ENCODE peak calls at places on chromosomes 2 and 18, in nine cellular contexts. A is aorta; W is adrenal gland; F is neural progenitor cell; V is endodermal cell; Q is IMR-90; B is effector memory CD4-positive, alpha-beta T cell; U is upper lobe of left lung; M is neuronal stem cell. L is an unnamed sample.

GRCh38 chr2:221104391-221104811 is 467.7 kb downstream of the EPHA4 start:
- DNase-seq in A (peak; percentile 90), W (peak; percentile 57), F (peak; percentile 36), V (peak; percentile 77), Q (peak; percentile 64), B (no peak), U (peak; percentile 47), M (no peak), L (no peak)

GRCh38 chr18:5630057-5630765 is 86.4 kb upstream of the EPB41L3 start:
- DNase-seq in A (peak; percentile 90), W (peak; percentile 88), F (peak; percentile 93), V (peak; percentile 95), Q (peak; percentile 41), B (no peak), U (peak; percentile 96), M (peak; percentile 77), L (no peak)

GRCh38 chr2:119008108-119008507 is 66.1 kb downstream of the MARCO start:
- DNase-seq in A (no peak), W (no peak), F (no peak), V (no peak), Q (no peak), B (no peak), U (no peak), M (no peak), L (no peak)

GRCh38 chr2:83081835-83082522 is 1377.1 kb downstream of the SUCLG1 start:
- DNase-seq in A (no peak), W (peak; percentile 58), F (no peak), V (no peak), Q (peak; percentile 65), B (no peak), U (no peak), M (no peak), L (no peak)

GRCh38 chr18:77105680-77106079 is 26.9 kb downstream of the MBP start:
- DNase-seq in A (no peak), W (no peak), F (no peak), V (no peak), Q (no peak), B (no peak), U (no peak), M (no peak), L (no peak)

GRCh38 chr2:27854224-27854623 is 36.0 kb downstream of the RBKS start:
- DNase-seq in A (no peak), W (no peak), F (no peak), V (no peak), Q (no peak), B (no peak), U (no peak), M (no peak), L (no peak)

GRCh38 chr2:148526509-148527346 is 117.8 kb upstream of the EPC2 start:
- DNase-seq in A (no peak), W (no peak), F (no peak), V (no peak), Q (no peak), B (no peak), U (no peak), M (no peak), L (no peak)

GRCh38 chr2:238462782-238463396 is 36.2 kb downstream of the ASB1 start:
- DNase-seq in A (no peak), W (no peak), F (peak; percentile 48), V (no peak), Q (peak; percentile 58), B (no peak), U (no peak), M (no peak), L (no peak)

GRCh38 chr2:88451647-88452150 is 794 bp downstream of the FOXI3 start:
- DNase-seq in A (no peak), W (no peak), F (no peak), V (peak; percentile 83), Q (no peak), B (no peak), U (peak; percentile 83), M (peak; percentile 38), L (no peak)

GRCh38 chr2:40716879-40717278 is 265.0 kb upstream of the SLC8A1 start:
- DNase-seq in A (no peak), W (no peak), F (no peak), V (no peak), Q (peak; percentile 81), B (no peak), U (no peak), M (no peak), L (no peak)

GRCh38 chr2:13009027-13009426 is 292.3 kb downstream of the TRIB2 start:
- DNase-seq in A (no peak), W (no peak), F (no peak), V (no peak), Q (peak; percentile 33), B (no peak), U (no peak), M (no peak), L (no peak)

GRCh38 chr2:16614314-16614860 is 51.2 kb downstream of the CYRIA start:
- DNase-seq in A (no peak), W (peak; percentile 78), F (no peak), V (no peak), Q (peak; percentile 55), B (no peak), U (no peak), M (no peak), L (no peak)

GRCh38 chr2:231294116-231294515 is 95.7 kb downstream of the ARMC9 start:
- DNase-seq in A (no peak), W (peak; percentile 47), F (no peak), V (peak; percentile 31), Q (no peak), B (no peak), U (no peak), M (no peak), L (no peak)

GRCh38 chr2:233153146-233153798 is 93.1 kb downstream of the INPP5D start:
- DNase-seq in A (no peak), W (no peak), F (no peak), V (no peak), Q (no peak), B (no peak), U (no peak), M (no peak), L (no peak)

DNA sequence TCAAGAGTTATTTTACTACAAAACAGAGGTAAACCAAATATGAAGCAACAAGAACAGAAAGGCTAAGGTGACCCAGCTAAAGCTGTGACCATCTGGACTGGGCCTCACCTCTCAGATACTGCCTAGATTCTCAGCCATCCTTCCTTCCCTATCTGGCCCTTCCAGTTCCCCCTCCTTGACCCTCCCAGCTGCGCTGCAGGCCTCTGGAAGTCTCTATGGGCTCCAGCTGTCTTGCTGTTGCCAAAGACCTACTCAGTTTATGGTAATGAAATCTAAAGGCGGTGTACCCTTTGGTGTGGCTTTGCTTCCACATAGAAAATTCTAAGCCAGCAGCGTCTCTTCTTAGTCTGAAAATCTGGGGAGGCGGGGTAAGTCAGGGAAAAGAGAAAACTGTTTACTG is 55.7 kb downstream of the ARHGEF33 start:
- DNase-seq in A (no peak), W (no peak), F (no peak), V (no peak), Q (no peak), B (no peak), U (no peak), M (no peak), L (no peak)
- H3K27ac ChIP-seq in A (no peak overlapping the region), W (no peak overlapping the region), F (no peak overlapping the region), V (no peak overlapping the region), Q (no peak overlapping the region), B (no peak overlapping the region), U (no peak overlapping the region), M (no peak overlapping the region), L (no peak overlapping the region)

GRCh38 chr2:183079335-183079775 is 808 bp downstream of the DUSP19 start:
- DNase-seq in A (no peak), W (no peak), F (no peak), V (no peak), Q (no peak), B (no peak), U (no peak), M (no peak), L (no peak)
- H3K4me3 ChIP-seq in A (peak overlapping the region; percentile 94), W (peak overlapping the region; percentile 76), F (peak overlapping the region; percentile 61), V (no peak overlapping the region), Q (peak overlapping the region; percentile 74), B (peak overlapping the region; percentile 80), U (peak overlapping the region; percentile 61), M (peak overlapping the region; percentile 51), L (peak overlapping the region; percentile 90)

GRCh38 chr2:219179601-219180465 is 1.8 kb downstream of the RETREG2 start:
- DNase-seq in A (no peak), W (peak; percentile 45), F (no peak), V (no peak), Q (no peak), B (no peak), U (peak; percentile 78), M (no peak), L (no peak)
- H3K36me3 ChIP-seq in A (peaks cover 10% of the 10 kb centered on the region), W (peaks cover 54% of the 10 kb centered on the region), F (no peaks in the 10 kb centered on the region), V (peaks cover 50% of the 10 kb centered on the region), Q (peaks cover 45% of the 10 kb centered on the region), B (peaks cover 43% of the 10 kb centered on the region), U (peaks cover 47% of the 10 kb centered on the region), M (peaks cover 35% of the 10 kb centered on the region), L (peaks cover 42% of the 10 kb centered on the region)

GRCh38 chr2:38394903-38395341 is 17.8 kb upstream of the ATL2 start:
- DNase-seq in A (no peak), W (no peak), F (no peak), V (no peak), Q (no peak), B (no peak), U (no peak), M (no peak), L (no peak)
- H3K27ac ChIP-seq in A (no peak overlapping the region), W (no peak overlapping the region), F (no peak overlapping the region), V (no peak overlapping the region), Q (no peak overlapping the region), B (no peak overlapping the region), U (no peak overlapping the region), M (no peak overlapping the region), L (no peak overlapping the region)

DNA sequence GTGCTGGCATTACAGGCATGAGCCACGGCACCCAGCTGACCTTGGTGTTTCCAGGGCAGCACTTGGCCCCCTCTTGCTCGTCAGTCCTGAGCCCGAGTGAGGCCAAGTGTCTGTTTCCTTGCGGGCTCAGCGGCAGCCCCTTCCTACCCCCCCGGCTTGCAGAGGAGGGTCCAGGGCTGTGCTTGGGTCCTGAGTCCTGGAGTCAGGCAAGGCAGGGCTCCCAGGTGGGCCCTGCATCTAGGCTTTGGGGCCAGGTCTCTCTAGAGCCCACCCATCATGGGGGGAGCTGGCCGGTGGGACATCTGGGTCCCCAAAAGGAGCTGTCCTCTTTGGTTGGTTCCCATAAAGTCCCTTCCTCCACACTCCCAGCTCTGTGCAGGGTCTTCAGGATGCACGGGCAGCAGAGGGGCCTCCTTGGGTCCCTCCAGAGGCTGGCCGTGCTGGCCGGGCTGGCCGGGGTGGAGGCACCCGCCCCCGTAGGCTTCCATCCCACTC is 63.7 kb upstream of the HPCAL1 start:
- DNase-seq in A (peak; percentile 53), W (no peak), F (no peak), V (peak; percentile 22), Q (no peak), B (no peak), U (no peak), M (no peak), L (no peak)
- H3K4me3 ChIP-seq in A (no peak overlapping the region), W (no peak overlapping the region), F (no peak overlapping the region), V (no peak overlapping the region), Q (no peak overlapping the region), B (no peak overlapping the region), U (no peak overlapping the region), M (no peak overlapping the region), L (no peak overlapping the region)